ENCODE peak calls at places on chromosomes 1 and 21, in four cellular contexts. A is HL-60, Z is K562, G is GM12878. P is an unnamed sample.

GRCh38 chr21:34668803-34669148 is at the start of gene CLIC6:
- DNase-seq in Z (no peak), A (no peak), G (no peak), P (no peak)

GRCh38 chr1:91499904-91500755 is 521 bp upstream of the CDC7 start:
- DNase-seq in G (no peak), Z (peak), A (peak), P (no peak)

GRCh38 chr1:89957063-89957462 is 37.8 kb upstream of the ZNF326 start:
- DNase-seq in G (no peak), A (no peak), Z (no peak), P (no peak)

GRCh38 chr1:89607156-89607555 is 25.8 kb upstream of the LRRC8C start:
- DNase-seq in Z (no peak), G (no peak), A (no peak), P (no peak)

GRCh38 chr1:94819945-94820746 is at the start of gene SLC44A3:
- DNase-seq in G (no peak), A (peak), Z (no peak), P (peak)

GRCh38 chr1:17014671-17015567 is 3.2 kb upstream of the ATP13A2 start:
- DNase-seq in Z (no peak), G (no peak), A (no peak), P (no peak)

GRCh38 chr1:186605762-186606350 is 74.4 kb downstream of the PTGS2 start:
- DNase-seq in G (no peak), Z (no peak), A (peak), P (no peak)

GRCh38 chr1:247111636-247112478 is 7.7 kb upstream of the ZNF669 start:
- DNase-seq in Z (peak), G (no peak), A (no peak), P (no peak)

GRCh38 chr21:42685036-42685435 is 31.6 kb downstream of the PDE9A start:
- DNase-seq in Z (no peak), A (no peak), G (no peak), P (no peak)

GRCh38 chr1:154320882-154321608 is at the start of gene AQP10:
- DNase-seq in G (no peak), Z (peak), A (no peak), P (no peak)

GRCh38 chr1:54750596-54750995 is 13.7 kb downstream of the PARS2 start:
- DNase-seq in A (no peak), G (no peak), Z (no peak), P (no peak)

GRCh38 chr1:216499581-216500272 is 76.5 kb upstream of the USH2A start:
- DNase-seq in G (no peak), Z (no peak), A (no peak), P (no peak)

GRCh38 chr1:207421078-207421477 is 33.0 kb upstream of the CR2 start:
- DNase-seq in Z (no peak), G (no peak), A (no peak), P (no peak)

GRCh38 chr1:26020390-26020789 is 1.2 kb upstream of the EXTL1 start:
- DNase-seq in Z (no peak), G (no peak), A (no peak), P (no peak)

GRCh38 chr1:188096521-188096920 is 1267.8 kb downstream of the PLA2G4A start:
- DNase-seq in A (no peak), G (no peak), Z (no peak), P (no peak)

GRCh38 chr1:94608142-94608851 is 66.7 kb upstream of the F3 start:
- DNase-seq in Z (no peak), A (peak), G (no peak), P (no peak)

GRCh38 chr1:24635195-24635843 is 7.8 kb upstream of the SRRM1 start:
- DNase-seq in Z (peak), A (peak), G (no peak), P (peak)

GRCh38 chr1:39255212-39255611 is 50.7 kb downstream of the MACF1 start:
- DNase-seq in Z (no peak), A (no peak), G (no peak), P (no peak)

GRCh38 chr1:41109316-41110263 is 88.1 kb upstream of the SLFNL1 start:
- DNase-seq in A (peak), G (no peak), Z (peak), P (no peak)

GRCh38 chr1:19036049-19036546 is 79.6 kb upstream of the IFFO2 start:
- DNase-seq in G (no peak), Z (no peak), A (no peak), P (no peak)

GRCh38 chr1:66505671-66506392 is 28.1 kb upstream of the SGIP1 start:
- DNase-seq in Z (no peak), A (no peak), G (no peak), P (no peak)

GRCh38 chr1:113073457-113073950 is 506 bp downstream of the LRIG2 start:
- DNase-seq in A (no peak), G (no peak), Z (peak), P (no peak)

GRCh38 chr21:15514073-15514946 is 215.5 kb upstream of the USP25 start:
- DNase-seq in G (peak), Z (no peak), A (peak), P (peak)

GRCh38 chr1:29282924-29283803 is 46.8 kb downstream of the PTPRU start:
- DNase-seq in A (no peak), Z (peak), G (no peak), P (no peak)

GRCh38 chr1:38741341-38741740 is 118.2 kb downstream of the RRAGC start:
- DNase-seq in G (no peak), A (no peak), Z (no peak), P (no peak)

GRCh38 chr1:67053785-67054759 is at the start of gene SLC35D1:
- DNase-seq in A (peak), G (peak), Z (peak), P (peak)

GRCh38 chr1:199551967-199552565 is 475.4 kb upstream of the NR5A2 start:
- DNase-seq in Z (peak), G (no peak), A (peak), P (peak)

GRCh38 chr1:230797376-230798186 is 50.4 kb downstream of the CAPN9 start:
- DNase-seq in G (no peak), A (peak), Z (peak), P (no peak)
- TF ChIP-seq SPI1 in G (no peak), A (no peak), Z (no peak), P (no peak)

GRCh38 chr1:27574001-27574781 is 29.8 kb downstream of the AHDC1 start:
- DNase-seq in A (no peak), Z (no peak), G (no peak), P (no peak)

GRCh38 chr1:27577504-27578188 is 26.3 kb downstream of the AHDC1 start:
- DNase-seq in G (no peak), A (no peak), Z (no peak), P (no peak)

GRCh38 chr1:27574871-27575831 is 28.8 kb downstream of the AHDC1 start:
- DNase-seq in G (no peak), A (no peak), Z (peak), P (no peak)

GRCh38 chr1:27576846-27577245 is 27.1 kb downstream of the AHDC1 start:
- DNase-seq in Z (no peak), G (no peak), A (no peak), P (no peak)

DNA sequence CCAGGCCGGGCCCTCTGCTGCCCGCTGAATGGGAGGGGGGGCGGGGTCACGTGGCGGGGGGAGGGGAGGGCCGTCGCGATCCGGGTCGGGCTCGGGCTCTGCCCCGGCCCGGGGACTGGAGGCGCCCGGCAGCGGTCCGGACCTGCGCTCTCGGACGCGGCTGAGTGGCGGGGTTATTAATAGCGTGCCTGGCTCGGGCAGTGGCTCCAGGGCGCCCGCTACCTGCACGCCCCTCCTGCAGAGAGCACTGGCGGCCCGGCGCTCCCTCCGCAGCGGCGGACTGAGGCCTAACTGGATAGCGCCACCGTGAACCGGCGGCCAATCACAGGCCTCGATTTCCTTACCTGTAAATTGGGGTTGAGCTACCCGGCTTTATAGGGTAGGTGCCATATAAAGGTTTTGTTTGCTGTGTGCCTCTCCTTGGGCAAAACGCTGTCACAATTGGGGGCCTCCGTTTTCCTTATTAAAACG is 28.0 kb downstream of the AHDC1 start:
- DNase-seq in A (no peak), Z (peak), G (no peak), P (peak)
- TF ChIP-seq SPI1 in A (no peak), Z (no peak), G (no peak), P (no peak)

GRCh38 chr1:182786223-182787001 is 3.2 kb upstream of the NPL start:
- DNase-seq in Z (peak), G (no peak), A (peak), P (no peak)

GRCh38 chr1:182783068-182783467 is 6.5 kb upstream of the NPL start:
- DNase-seq in A (no peak), Z (no peak), G (no peak), P (no peak)

GRCh38 chr1:182782587-182782913 is 7.0 kb upstream of the NPL start:
- DNase-seq in Z (no peak), G (no peak), A (no peak), P (no peak)

GRCh38 chr1:182787002-182787324 is 2.6 kb upstream of the NPL start:
- DNase-seq in A (no peak), G (no peak), Z (no peak), P (no peak)

GRCh38 chr1:182784556-182785171 is 4.9 kb upstream of the NPL start:
- DNase-seq in Z (peak), A (peak), G (no peak), P (no peak)
- TF ChIP-seq SPI1 in Z (no peak), A (no peak), G (no peak), P (no peak)

DNA sequence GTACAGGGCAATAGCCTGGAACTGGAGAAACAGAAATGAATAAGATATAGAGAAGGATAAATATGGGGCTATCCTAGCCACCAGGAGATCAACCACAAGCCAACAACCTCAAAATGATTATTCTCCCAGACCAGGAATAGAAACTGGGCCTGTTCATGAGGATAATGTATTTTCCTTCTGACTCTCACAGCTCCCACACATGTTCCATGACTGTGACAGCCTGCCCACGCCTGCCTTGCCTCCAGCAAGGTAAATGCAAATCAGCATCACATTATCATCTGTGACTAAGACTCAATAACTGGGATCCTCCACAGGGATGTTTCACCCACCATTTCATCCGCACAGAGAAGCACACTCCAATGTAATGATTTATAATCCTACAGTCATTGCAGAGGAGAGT is 3.3 kb downstream of the ENSA start:
- DNase-seq in G (no peak), Z (no peak), A (no peak), P (no peak)
- TF ChIP-seq SPI1 in G (no peak), Z (no peak), A (no peak), P (no peak)

GRCh38 chr1:161121838-161122237 is 3.9 kb downstream of the NIT1 start:
- DNase-seq in Z (no peak), G (no peak), A (peak), P (no peak)
- TF ChIP-seq SPI1 in Z (no peak), G (peak), A (peak), P (peak)

GRCh38 chr1:221693087-221693486 is 48.8 kb downstream of the DUSP10 start:
- DNase-seq in A (no peak), Z (peak), G (no peak), P (no peak)
- TF ChIP-seq SPI1 in A (no peak), Z (no peak), G (no peak), P (no peak)

DNA sequence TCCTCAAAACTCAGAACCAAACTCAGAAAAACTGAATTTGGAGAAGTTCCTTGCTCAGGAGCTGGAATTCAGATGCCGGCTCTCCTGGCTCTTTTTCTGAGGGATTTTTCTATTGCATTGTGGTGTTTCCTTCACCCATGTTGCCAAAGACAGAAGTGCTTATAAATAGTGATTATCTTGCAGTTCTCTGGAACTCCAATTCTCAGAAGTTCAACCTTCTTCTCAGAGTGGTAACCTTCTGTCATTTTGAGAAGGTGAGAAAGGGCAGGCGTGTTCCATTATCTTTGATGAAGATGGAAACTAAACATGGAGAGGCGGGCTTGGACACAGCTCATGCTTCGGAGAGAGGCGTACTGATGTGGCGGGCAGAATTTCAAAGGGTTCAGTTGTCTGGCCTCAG is 12.4 kb upstream of the ETV3 start:
- DNase-seq in A (no peak), Z (no peak), G (no peak), P (no peak)
- TF ChIP-seq SPI1 in A (no peak), Z (no peak), G (no peak), P (no peak)

GRCh38 chr1:116664366-116664983 is 3.1 kb downstream of the IGSF3 start:
- DNase-seq in G (no peak), Z (no peak), A (no peak), P (no peak)
- TF ChIP-seq SPI1 in G (no peak), Z (no peak), A (no peak), P (no peak)

P was measured in GM12891.